ENCODE peak calls at places on chromosomes 1 and 21, in eight cellular contexts. G is neural crest cell, L is tibial artery, C is anterior cingulate cortex, B is NCI-H1417, O is HCEC 1CT, A is occipital lobe, J is fibroblast of mammary gland. H is an unnamed sample.

GRCh38 chr1:30272288-30273020 is 450.9 kb downstream of the MATN1 start:
- DNase-seq in G (no peak), B (no peak), O (no peak), C (no peak), J (no peak), A (no peak), L (no peak), H (no peak)

GRCh38 chr1:156750932-156751723 is at the start of gene HDGF:
- DNase-seq in B (peak), A (no peak), G (peak), J (no peak), O (peak), C (peak), L (peak), H (peak)

GRCh38 chr1:10890391-10891073 is 94.1 kb upstream of the CASZ1 start:
- DNase-seq in J (no peak), G (no peak), A (no peak), C (no peak), B (no peak), L (no peak), O (no peak), H (no peak)

GRCh38 chr1:45840704-45841103 is 37.3 kb downstream of the MAST2 start:
- DNase-seq in L (no peak), G (no peak), A (no peak), B (no peak), J (no peak), O (no peak), C (no peak), H (no peak)

GRCh38 chr1:38989979-38990378 is 1.1 kb upstream of the AKIRIN1 start:
- DNase-seq in G (no peak), J (no peak), A (no peak), O (no peak), B (no peak), L (no peak), C (no peak), H (no peak)

GRCh38 chr1:28139033-28139712 is 37.3 kb downstream of the PTAFR start:
- DNase-seq in J (peak), B (no peak), O (peak), A (no peak), L (peak), C (no peak), G (no peak), H (no peak)

GRCh38 chr1:110087812-110088738 is 17.6 kb upstream of the ALX3 start:
- DNase-seq in C (peak), A (no peak), B (peak), O (peak), G (peak), J (peak), L (peak), H (peak)

GRCh38 chr1:229456016-229456415 is 22.1 kb upstream of the ACTA1 start:
- DNase-seq in L (no peak), O (peak), B (no peak), A (no peak), G (no peak), J (peak), C (no peak), H (no peak)

GRCh38 chr1:220691039-220691684 is 999 bp downstream of the C1orf115 start:
- DNase-seq in J (no peak), O (no peak), L (no peak), G (no peak), B (peak), A (no peak), C (no peak), H (no peak)

GRCh38 chr1:33234588-33234990 is 21.7 kb upstream of the ZNF362 start:
- DNase-seq in B (no peak), O (no peak), J (no peak), L (no peak), A (no peak), G (no peak), C (no peak), H (no peak)

GRCh38 chr1:214854126-214854875 is 228.2 kb upstream of the KCNK2 start:
- DNase-seq in J (no peak), B (no peak), C (no peak), L (no peak), O (peak), G (no peak), A (no peak), H (no peak)

GRCh38 chr1:221327954-221328353 is 413.9 kb downstream of the DUSP10 start:
- DNase-seq in A (no peak), G (no peak), L (no peak), O (no peak), B (peak), C (no peak), J (no peak), H (no peak)

GRCh38 chr1:117633423-117633822 is 27.6 kb downstream of the TENT5C start:
- DNase-seq in J (no peak), B (no peak), A (no peak), L (no peak), O (no peak), G (no peak), C (no peak), H (no peak)

GRCh38 chr1:228463559-228464455 is 23.4 kb upstream of the RNF187 start:
- DNase-seq in J (peak), B (peak), A (no peak), C (no peak), G (peak), L (no peak), O (no peak), H (no peak)

GRCh38 chr21:37164742-37165141 is 91.7 kb downstream of the TTC3 start:
- DNase-seq in L (no peak), G (no peak), B (no peak), C (no peak), J (no peak), O (no peak), A (no peak), H (no peak)

GRCh38 chr1:209307836-209308235 is 275.7 kb upstream of the CAMK1G start:
- DNase-seq in C (no peak), L (no peak), O (no peak), J (peak), A (no peak), B (no peak), G (no peak), H (no peak)

GRCh38 chr1:197423006-197423405 is 155.0 kb downstream of the CRB1 start:
- DNase-seq in C (no peak), O (peak), J (peak), B (no peak), A (no peak), L (no peak), G (no peak), H (no peak)

GRCh38 chr1:236502972-236503639 is 20.7 kb upstream of the LGALS8 start:
- DNase-seq in J (peak), G (peak), B (peak), O (peak), C (peak), A (no peak), L (peak), H (no peak)

GRCh38 chr1:185015598-185015997 is 29.8 kb upstream of the RNF2 start:
- DNase-seq in L (no peak), O (no peak), A (no peak), J (no peak), C (no peak), B (no peak), G (no peak), H (no peak)

GRCh38 chr1:54577612-54578011 is 29.6 kb downstream of the ACOT11 start:
- DNase-seq in B (no peak), J (peak), L (peak), C (peak), A (no peak), G (no peak), O (peak), H (peak)

GRCh38 chr1:23791434-23792047 is 596 bp downstream of the LYPLA2 start:
- DNase-seq in C (no peak), J (no peak), B (no peak), A (no peak), L (no peak), O (no peak), G (no peak), H (no peak)

GRCh38 chr1:95326023-95326422 is 92.0 kb downstream of the RWDD3 start:
- DNase-seq in G (no peak), B (no peak), L (no peak), O (no peak), A (no peak), C (no peak), J (no peak), H (no peak)

GRCh38 chr21:43367296-43367695 is 59.6 kb downstream of the SIK1 start:
- DNase-seq in G (no peak), J (no peak), L (no peak), B (peak), A (no peak), C (no peak), O (no peak), H (no peak)

GRCh38 chr1:6426321-6426971 is 1.9 kb downstream of the ESPN start:
- DNase-seq in J (no peak), B (no peak), C (no peak), O (no peak), A (no peak), G (no peak), L (no peak), H (no peak)

GRCh38 chr21:38794978-38795377 is 10.8 kb upstream of the ETS2 start:
- DNase-seq in J (no peak), L (no peak), A (no peak), O (no peak), G (no peak), C (no peak), B (no peak), H (no peak)

GRCh38 chr21:43300496-43301423 is 126.2 kb downstream of the SIK1 start:
- DNase-seq in C (no peak), O (no peak), L (no peak), A (no peak), B (no peak), G (no peak), J (peak), H (no peak)

GRCh38 chr1:234408757-234409156 is 35.5 kb downstream of the COA6 start:
- DNase-seq in G (no peak), A (no peak), O (no peak), B (no peak), C (no peak), L (no peak), J (no peak), H (no peak)

H was measured in uterus.